ENCODE peak calls at places on chromosomes 3 and 15, in five cellular contexts. F, C, N, V and A are unnamed samples.

GRCh38 chr15:60844431-60845174 is 365.7 kb upstream of the ICE2 start:
- DNase-seq in V (no peak), N (no peak), F (no peak), C (no peak), A (no peak)

GRCh38 chr15:39730552-39730951 is 52.1 kb downstream of the FSIP1 start:
- DNase-seq in N (peak; percentile 18), C (no peak), F (no peak), V (no peak), A (no peak)

GRCh38 chr3:116444099-116444700 is 1.1 kb downstream of the LSAMP start:
- DNase-seq in V (no peak), N (no peak), F (no peak), C (no peak), A (no peak)

GRCh38 chr3:67461667-67462142 is 192.7 kb downstream of the SUCLG2 start:
- DNase-seq in V (no peak), C (no peak), F (no peak), N (no peak), A (no peak)

GRCh38 chr15:74963213-74963612 is 6.6 kb upstream of the RPP25 start:
- DNase-seq in F (no peak), V (no peak), N (no peak), C (no peak), A (no peak)

GRCh38 chr3:122146466-122146865 is 37.0 kb upstream of the CASR start:
- DNase-seq in V (no peak), N (peak; percentile 18), F (no peak), C (no peak), A (no peak)

GRCh38 chr3:134029256-134029733 is 430 bp downstream of the SLCO2A1 start:
- DNase-seq in F (peak; percentile 32), V (no peak), N (peak; percentile 50), C (no peak), A (peak; percentile 10)

GRCh38 chr15:39202641-39203040 is 378.2 kb upstream of the THBS1 start:
- DNase-seq in C (no peak), V (no peak), F (no peak), N (no peak), A (no peak)

GRCh38 chr3:87145553-87145952 is 81.6 kb upstream of the CHMP2B start:
- DNase-seq in C (no peak), F (peak; percentile 27), N (no peak), V (peak; percentile 58), A (no peak)

GRCh38 chr3:52281980-52282801 is 3.7 kb upstream of the WDR82 start:
- DNase-seq in N (no peak), F (peak; percentile 37), C (no peak), V (no peak), A (peak; percentile 63)

GRCh38 chr3:72338082-72338941 is 509.9 kb downstream of the SHQ1 start:
- DNase-seq in C (peak; percentile 66), N (no peak), F (no peak), V (no peak), A (peak; percentile 71)

GRCh38 chr15:41564286-41564959 is 5.4 kb downstream of the TYRO3 start:
- DNase-seq in V (no peak), F (no peak), N (peak; percentile 89), C (no peak), A (no peak)

GRCh38 chr15:70491641-70492040 is 271.7 kb downstream of the UACA start:
- DNase-seq in C (no peak), N (no peak), V (no peak), F (no peak), A (no peak)

GRCh38 chr3:152320201-152320617 is 51.5 kb downstream of the MBNL1 start:
- DNase-seq in F (no peak), V (no peak), C (no peak), N (no peak), A (no peak)

GRCh38 chr3:14832975-14833722 is 14.4 kb downstream of the FGD5 start:
- DNase-seq in N (no peak), V (no peak), F (no peak), C (no peak), A (no peak)

GRCh38 chr3:156317457-156317856 is 197.1 kb downstream of the KCNAB1 start:
- DNase-seq in F (no peak), C (no peak), N (peak; percentile 18), V (no peak), A (peak; percentile 30)

GRCh38 chr3:72766866-72767265 is 81.4 kb downstream of the SHQ1 start:
- DNase-seq in F (no peak), C (no peak), V (no peak), N (no peak), A (no peak)

GRCh38 chr3:45762647-45763330 is 33.5 kb downstream of the SLC6A20 start:
- DNase-seq in V (no peak), N (no peak), F (no peak), C (no peak), A (no peak)

GRCh38 chr15:101008158-101009139 is 89.3 kb downstream of the LRRK1 start:
- DNase-seq in V (peak; percentile 67), F (peak; percentile 97), N (peak; percentile 92), C (no peak), A (peak; percentile 90)

GRCh38 chr3:50807266-50807665 is 132.5 kb downstream of the DOCK3 start:
- DNase-seq in F (peak; percentile 52), N (no peak), C (no peak), V (no peak), A (peak; percentile 15)

GRCh38 chr3:139285691-139286090 is 58.1 kb upstream of the MRPS22 start:
- DNase-seq in C (no peak), F (no peak), V (no peak), N (no peak), A (no peak)

GRCh38 chr3:84522893-84523292 is 435.9 kb upstream of the CADM2 start:
- DNase-seq in V (no peak), N (no peak), F (no peak), C (no peak), A (no peak)

GRCh38 chr15:43441316-43441715 is 51.6 kb downstream of the TP53BP1 start:
- DNase-seq in C (no peak), V (peak; percentile 37), N (no peak), F (no peak), A (no peak)

GRCh38 chr15:67185051-67185450 is 69.4 kb downstream of the AAGAB start:
- DNase-seq in V (no peak), F (no peak), N (no peak), C (no peak), A (no peak)